ENCODE peak calls at places on chromosomes 12 and 14, in ten cellular contexts. One of them, this sample, is unnamed.

GRCh38 chr12:104669851-104670337 is 213.1 kb downstream of the CHST11 start:
- DNase-seq in epithelial cell of esophagus: peak; percentile 44
- DNase-seq in astrocyte of the cerebellum: peak; percentile 39
- DNase-seq in endothelial cell of umbilical vein: no peak
- DNase-seq in MM.1S: peak; percentile 26
- DNase-seq in fibroblast of lung: peak; percentile 65
- DNase-seq in HFF-Myc: no peak
- DNase-seq in pancreas: no peak
- DNase-seq in colonic mucosa: peak; percentile 46
- DNase-seq in endodermal cell: peak; percentile 65
- DNase-seq in this sample: no peak

GRCh38 chr12:69070319-69071090 is 137.5 kb upstream of the CPM start:
- DNase-seq in MM.1S: peak; percentile 61
- DNase-seq in HFF-Myc: peak; percentile 62
- DNase-seq in epithelial cell of esophagus: peak; percentile 76
- DNase-seq in fibroblast of lung: peak; percentile 79
- DNase-seq in endothelial cell of umbilical vein: peak; percentile 80
- DNase-seq in endodermal cell: peak; percentile 93
- DNase-seq in astrocyte of the cerebellum: peak; percentile 42
- DNase-seq in pancreas: peak; percentile 38
- DNase-seq in colonic mucosa: peak; percentile 83
- DNase-seq in this sample: no peak

GRCh38 chr12:115960-116915 is 49.7 kb downstream of the IQSEC3 start:
- DNase-seq in endodermal cell: no peak
- DNase-seq in colonic mucosa: no peak
- DNase-seq in HFF-Myc: no peak
- DNase-seq in epithelial cell of esophagus: no peak
- DNase-seq in endothelial cell of umbilical vein: no peak
- DNase-seq in fibroblast of lung: no peak
- DNase-seq in MM.1S: no peak
- DNase-seq in astrocyte of the cerebellum: no peak
- DNase-seq in pancreas: no peak
- DNase-seq in this sample: no peak

GRCh38 chr12:10708862-10709261 is 14.3 kb downstream of the YBX3 start:
- DNase-seq in HFF-Myc: no peak
- DNase-seq in astrocyte of the cerebellum: no peak
- DNase-seq in endodermal cell: no peak
- DNase-seq in colonic mucosa: no peak
- DNase-seq in endothelial cell of umbilical vein: no peak
- DNase-seq in pancreas: no peak
- DNase-seq in epithelial cell of esophagus: no peak
- DNase-seq in MM.1S: no peak
- DNase-seq in fibroblast of lung: no peak
- DNase-seq in this sample: no peak

GRCh38 chr14:98494582-98494981 is 777.4 kb downstream of the BCL11B start:
- DNase-seq in pancreas: no peak
- DNase-seq in astrocyte of the cerebellum: no peak
- DNase-seq in endodermal cell: no peak
- DNase-seq in epithelial cell of esophagus: peak; percentile 96
- DNase-seq in fibroblast of lung: no peak
- DNase-seq in MM.1S: no peak
- DNase-seq in colonic mucosa: no peak
- DNase-seq in endothelial cell of umbilical vein: no peak
- DNase-seq in HFF-Myc: no peak
- DNase-seq in this sample: no peak

GRCh38 chr12:30725739-30726138 is 29.0 kb downstream of the CAPRIN2 start:
- DNase-seq in astrocyte of the cerebellum: peak; percentile 63
- DNase-seq in pancreas: no peak
- DNase-seq in epithelial cell of esophagus: peak; percentile 75
- DNase-seq in MM.1S: no peak
- DNase-seq in endodermal cell: no peak
- DNase-seq in colonic mucosa: no peak
- DNase-seq in fibroblast of lung: peak; percentile 85
- DNase-seq in endothelial cell of umbilical vein: peak; percentile 73
- DNase-seq in HFF-Myc: peak; percentile 35
- DNase-seq in this sample: peak; percentile 41

GRCh38 chr12:16604853-16605252 is 1.1 kb downstream of the LMO3 start:
- DNase-seq in epithelial cell of esophagus: no peak
- DNase-seq in endothelial cell of umbilical vein: no peak
- DNase-seq in astrocyte of the cerebellum: no peak
- DNase-seq in fibroblast of lung: no peak
- DNase-seq in pancreas: no peak
- DNase-seq in colonic mucosa: no peak
- DNase-seq in endodermal cell: peak; percentile 73
- DNase-seq in HFF-Myc: no peak
- DNase-seq in MM.1S: no peak
- DNase-seq in this sample: no peak

GRCh38 chr12:53645191-53645590 is 19.0 kb upstream of the ATF7 start:
- DNase-seq in MM.1S: no peak
- DNase-seq in astrocyte of the cerebellum: no peak
- DNase-seq in endodermal cell: no peak
- DNase-seq in epithelial cell of esophagus: no peak
- DNase-seq in fibroblast of lung: no peak
- DNase-seq in colonic mucosa: no peak
- DNase-seq in HFF-Myc: no peak
- DNase-seq in endothelial cell of umbilical vein: no peak
- DNase-seq in pancreas: no peak
- DNase-seq in this sample: no peak

GRCh38 chr12:85348779-85349178 is 68.8 kb downstream of the ALX1 start:
- DNase-seq in astrocyte of the cerebellum: no peak
- DNase-seq in epithelial cell of esophagus: no peak
- DNase-seq in HFF-Myc: no peak
- DNase-seq in fibroblast of lung: no peak
- DNase-seq in colonic mucosa: no peak
- DNase-seq in endothelial cell of umbilical vein: no peak
- DNase-seq in endodermal cell: no peak
- DNase-seq in pancreas: no peak
- DNase-seq in MM.1S: no peak
- DNase-seq in this sample: no peak

GRCh38 chr14:50544911-50545310 is 12.5 kb upstream of the MAP4K5 start:
- DNase-seq in fibroblast of lung: no peak
- DNase-seq in colonic mucosa: no peak
- DNase-seq in endothelial cell of umbilical vein: no peak
- DNase-seq in epithelial cell of esophagus: no peak
- DNase-seq in MM.1S: no peak
- DNase-seq in astrocyte of the cerebellum: no peak
- DNase-seq in HFF-Myc: no peak
- DNase-seq in endodermal cell: no peak
- DNase-seq in pancreas: peak; percentile 69
- DNase-seq in this sample: no peak

GRCh38 chr12:59444932-59445331 is 150.9 kb upstream of the SLC16A7 start:
- DNase-seq in epithelial cell of esophagus: peak; percentile 36
- DNase-seq in fibroblast of lung: peak; percentile 51
- DNase-seq in colonic mucosa: no peak
- DNase-seq in astrocyte of the cerebellum: no peak
- DNase-seq in endothelial cell of umbilical vein: peak; percentile 4
- DNase-seq in pancreas: no peak
- DNase-seq in MM.1S: no peak
- DNase-seq in HFF-Myc: no peak
- DNase-seq in endodermal cell: peak; percentile 50
- DNase-seq in this sample: no peak

GRCh38 chr14:24780278-24780677 is 146.3 kb upstream of the GZMB start:
- DNase-seq in endothelial cell of umbilical vein: no peak
- DNase-seq in astrocyte of the cerebellum: no peak
- DNase-seq in endodermal cell: no peak
- DNase-seq in colonic mucosa: no peak
- DNase-seq in HFF-Myc: no peak
- DNase-seq in fibroblast of lung: no peak
- DNase-seq in pancreas: no peak
- DNase-seq in MM.1S: no peak
- DNase-seq in epithelial cell of esophagus: no peak
- DNase-seq in this sample: no peak

DNA sequence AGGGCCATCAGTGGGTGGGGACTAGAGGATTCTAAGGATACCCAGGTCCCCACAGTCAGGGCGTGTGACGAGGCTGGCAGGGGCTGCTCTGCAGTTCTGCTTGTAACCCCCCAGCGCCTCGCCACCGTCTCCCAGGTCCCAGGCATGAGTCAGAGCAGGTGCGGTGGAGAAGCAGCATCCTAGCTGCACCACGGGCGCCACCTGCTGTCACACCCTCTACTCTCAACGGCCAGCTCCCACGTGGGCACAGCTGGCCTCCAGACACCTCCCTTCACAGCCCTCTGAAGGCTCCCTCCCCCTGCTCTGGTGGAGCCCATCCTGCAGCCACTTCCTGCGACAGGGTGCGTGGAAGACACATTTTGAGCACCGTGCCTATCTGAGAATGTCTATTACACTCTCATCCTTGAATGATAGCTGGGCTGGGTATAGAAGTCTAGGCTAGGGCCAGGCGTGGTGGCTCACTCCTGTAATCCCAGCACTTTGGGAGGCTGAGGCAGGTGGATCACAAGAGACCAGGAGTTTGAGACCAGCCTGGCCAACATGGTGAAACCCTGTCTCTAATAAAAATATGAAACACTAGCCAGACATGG is 6.9 kb upstream of the NUDT14 start:
- DNase-seq in pancreas: peak; percentile 70
- DNase-seq in astrocyte of the cerebellum: no peak
- DNase-seq in MM.1S: no peak
- DNase-seq in endothelial cell of umbilical vein: no peak
- DNase-seq in endodermal cell: no peak
- DNase-seq in fibroblast of lung: no peak
- DNase-seq in epithelial cell of esophagus: no peak
- DNase-seq in colonic mucosa: peak; percentile 71
- DNase-seq in HFF-Myc: no peak
- DNase-seq in this sample: no peak
- TF ChIP-seq CTCF in pancreas: no peak
- TF ChIP-seq CTCF in astrocyte of the cerebellum: no peak
- TF ChIP-seq CTCF in MM.1S: no peak
- TF ChIP-seq CTCF in endothelial cell of umbilical vein: no peak
- TF ChIP-seq CTCF in endodermal cell: peak; percentile 49
- TF ChIP-seq CTCF in fibroblast of lung: no peak
- TF ChIP-seq CTCF in epithelial cell of esophagus: no peak
- TF ChIP-seq CTCF in colonic mucosa: no peak
- TF ChIP-seq CTCF in HFF-Myc: no peak
- TF ChIP-seq CTCF in this sample: no peak

DNA sequence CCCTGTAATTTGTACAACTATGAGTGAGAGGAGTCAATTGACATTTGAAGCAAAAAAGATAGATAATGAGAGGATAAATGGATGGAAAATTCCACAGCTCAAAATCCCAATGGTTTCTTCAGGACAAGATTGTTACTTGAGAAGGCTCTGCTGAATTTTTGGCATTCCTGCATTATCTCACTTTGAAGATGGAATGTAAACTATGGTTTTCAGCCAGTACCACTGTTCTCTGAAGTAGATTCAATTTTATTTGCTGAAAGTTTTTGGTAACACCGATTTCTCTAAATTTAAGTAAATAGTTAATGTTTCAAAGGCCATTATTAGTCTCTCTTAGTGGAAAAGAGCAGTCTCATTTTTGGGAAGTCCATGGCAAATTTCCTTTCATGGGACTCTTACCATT is 121.9 kb upstream of the SLC38A2 start:
- DNase-seq in endodermal cell: no peak
- DNase-seq in astrocyte of the cerebellum: peak; percentile 74
- DNase-seq in HFF-Myc: no peak
- DNase-seq in endothelial cell of umbilical vein: peak; percentile 30
- DNase-seq in MM.1S: no peak
- DNase-seq in colonic mucosa: no peak
- DNase-seq in pancreas: no peak
- DNase-seq in epithelial cell of esophagus: no peak
- DNase-seq in fibroblast of lung: peak; percentile 74
- DNase-seq in this sample: no peak
- H3K4me3 ChIP-seq in endodermal cell: peak overlapping the region; percentile 41
- H3K4me3 ChIP-seq in astrocyte of the cerebellum: no peak overlapping the region
- H3K4me3 ChIP-seq in HFF-Myc: no peak overlapping the region
- H3K4me3 ChIP-seq in endothelial cell of umbilical vein: no peak overlapping the region
- H3K4me3 ChIP-seq in MM.1S: no peak overlapping the region
- H3K4me3 ChIP-seq in colonic mucosa: no peak overlapping the region
- H3K4me3 ChIP-seq in pancreas: no peak overlapping the region
- H3K4me3 ChIP-seq in epithelial cell of esophagus: no peak overlapping the region
- H3K4me3 ChIP-seq in fibroblast of lung: no peak overlapping the region
- H3K4me3 ChIP-seq in this sample: no peak overlapping the region

DNA sequence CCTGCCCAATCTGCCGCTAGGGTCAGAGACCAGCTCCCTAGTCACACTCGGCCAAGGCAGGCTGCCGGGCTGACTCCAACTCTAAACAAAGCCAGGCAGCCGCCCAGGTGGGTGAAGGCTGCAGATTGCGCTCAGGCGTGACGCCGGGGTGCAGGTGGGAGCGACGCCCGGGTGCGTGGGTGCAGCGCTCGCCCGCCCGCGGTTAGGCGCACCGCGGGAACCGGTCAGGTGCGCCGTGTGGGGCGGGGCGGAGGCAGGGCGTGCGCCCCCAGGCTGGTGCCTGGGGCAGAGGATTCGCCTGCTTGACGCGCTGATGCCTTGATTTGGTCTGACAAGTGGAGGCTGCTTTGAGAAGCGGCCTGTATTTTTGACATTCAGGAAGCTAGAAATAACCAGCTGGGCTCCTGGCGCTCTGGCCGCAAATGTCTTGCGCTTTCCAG is 126.7 kb upstream of the HIF1A start:
- DNase-seq in endothelial cell of umbilical vein: no peak
- DNase-seq in endodermal cell: peak; percentile 87
- DNase-seq in pancreas: peak; percentile 75
- DNase-seq in astrocyte of the cerebellum: no peak
- DNase-seq in fibroblast of lung: no peak
- DNase-seq in epithelial cell of esophagus: peak; percentile 57
- DNase-seq in MM.1S: peak; percentile 42
- DNase-seq in HFF-Myc: no peak
- DNase-seq in colonic mucosa: peak; percentile 62
- DNase-seq in this sample: no peak
- TF ChIP-seq CTCF in endothelial cell of umbilical vein: no peak
- TF ChIP-seq CTCF in endodermal cell: peak; percentile 70
- TF ChIP-seq CTCF in pancreas: no peak
- TF ChIP-seq CTCF in astrocyte of the cerebellum: peak; percentile 13
- TF ChIP-seq CTCF in fibroblast of lung: no peak
- TF ChIP-seq CTCF in epithelial cell of esophagus: no peak
- TF ChIP-seq CTCF in MM.1S: peak; percentile 23
- TF ChIP-seq CTCF in HFF-Myc: no peak
- TF ChIP-seq CTCF in colonic mucosa: peak; percentile 14
- TF ChIP-seq CTCF in this sample: no peak

DNA sequence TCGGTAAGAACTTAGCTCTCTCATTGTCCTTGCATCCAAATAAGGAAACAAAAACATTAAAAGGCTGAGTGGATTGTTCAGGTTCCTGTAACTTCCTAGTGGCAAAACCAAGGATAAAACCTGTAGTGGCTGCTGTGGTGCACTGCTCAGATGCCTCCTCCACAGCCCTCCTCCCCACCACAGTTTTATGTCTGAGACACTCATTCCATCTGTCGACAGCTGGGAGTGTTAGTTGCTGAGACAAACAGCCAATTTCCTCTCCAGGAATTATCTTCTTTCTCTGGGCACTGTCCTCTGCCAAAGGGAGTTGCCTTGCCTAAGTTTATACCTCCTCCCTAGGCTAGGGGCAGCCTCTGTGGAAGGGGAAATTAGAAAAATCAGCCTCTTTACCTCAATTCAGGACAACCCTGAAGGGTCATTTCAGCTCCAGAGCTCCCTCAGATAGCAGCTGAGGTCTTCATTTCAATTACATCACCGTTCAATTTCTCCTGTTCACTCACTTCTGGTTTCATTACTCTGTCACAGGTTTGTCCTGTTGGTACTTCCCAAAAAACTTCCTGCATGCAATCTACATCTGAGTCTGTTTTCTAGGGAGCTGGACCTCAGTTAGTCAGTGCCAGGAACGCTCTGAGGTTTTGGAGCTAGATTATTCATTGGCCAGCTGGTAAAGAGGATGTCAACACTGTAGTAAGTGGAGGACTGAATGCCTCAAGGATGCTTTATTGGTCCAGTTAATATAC is 74.9 kb upstream of the ATP2B1 start:
- DNase-seq in endothelial cell of umbilical vein: peak; percentile 3
- DNase-seq in HFF-Myc: no peak
- DNase-seq in astrocyte of the cerebellum: no peak
- DNase-seq in epithelial cell of esophagus: no peak
- DNase-seq in MM.1S: no peak
- DNase-seq in fibroblast of lung: peak; percentile 76
- DNase-seq in pancreas: no peak
- DNase-seq in colonic mucosa: peak; percentile 21
- DNase-seq in endodermal cell: no peak
- DNase-seq in this sample: no peak
- H3K4me3 ChIP-seq in endothelial cell of umbilical vein: no peak overlapping the region
- H3K4me3 ChIP-seq in HFF-Myc: no peak overlapping the region
- H3K4me3 ChIP-seq in astrocyte of the cerebellum: no peak overlapping the region
- H3K4me3 ChIP-seq in epithelial cell of esophagus: no peak overlapping the region
- H3K4me3 ChIP-seq in MM.1S: no peak overlapping the region
- H3K4me3 ChIP-seq in fibroblast of lung: no peak overlapping the region
- H3K4me3 ChIP-seq in pancreas: no peak overlapping the region
- H3K4me3 ChIP-seq in colonic mucosa: no peak overlapping the region
- H3K4me3 ChIP-seq in endodermal cell: no peak overlapping the region
- H3K4me3 ChIP-seq in this sample: no peak overlapping the region